ENCODE peak calls at places on chromosomes 6 and 20, in seven cellular contexts. Y is pancreas; X is small intestine; G is osteoblast; H is effector memory CD4-positive, alpha-beta T cell; Z is neural progenitor cell; P is GM23248. W is an unnamed sample.
A peak's percentile ranks its signal among the peaks of the same experiment; 100 is the strongest.

GRCh38 chr20:63177134-63177784 is 38.7 kb downstream of the YTHDF1 start:
- DNase-seq in G (peak; percentile 88), Y (no peak), X (no peak), H (no peak), P (peak; percentile 42), Z (peak; percentile 86), W (no peak)

GRCh38 chr6:122726649-122727048 is 52.9 kb upstream of the FABP7 start:
- DNase-seq in H (no peak), Z (peak; percentile 50), X (peak; percentile 25), G (no peak), P (peak; percentile 52), Y (no peak), W (peak; percentile 28)

GRCh38 chr6:128964233-128964755 is 81.4 kb downstream of the LAMA2 start:
- DNase-seq in Y (no peak), Z (no peak), P (peak; percentile 2), G (no peak), H (no peak), X (no peak), W (no peak)

GRCh38 chr20:1434571-1435336 is 31.9 kb downstream of the NSFL1C start:
- DNase-seq in Z (no peak), H (peak; percentile 51), X (peak; percentile 31), G (peak; percentile 57), P (peak; percentile 91), Y (no peak), W (peak; percentile 93)

GRCh38 chr6:113642714-113643442 is 214.3 kb upstream of the MARCKS start:
- DNase-seq in Z (no peak), X (peak; percentile 99), G (no peak), Y (no peak), P (peak; percentile 8), H (no peak), W (peak; percentile 45)

GRCh38 chr6:21384211-21384610 is 209.3 kb upstream of the SOX4 start:
- DNase-seq in Y (no peak), X (no peak), P (no peak), G (no peak), H (no peak), Z (no peak), W (no peak)

GRCh38 chr6:170434821-170435155 is 118.3 kb downstream of the PSMB1 start:
- DNase-seq in P (no peak), Y (no peak), X (no peak), Z (no peak), G (peak; percentile 60), H (no peak), W (no peak)

GRCh38 chr6:16064687-16065086 is 64.2 kb upstream of the MYLIP start:
- DNase-seq in Y (no peak), X (no peak), H (no peak), G (no peak), Z (peak; percentile 44), P (no peak), W (no peak)

GRCh38 chr6:32432050-32432450 is 7.6 kb upstream of the HLA-DRA start:
- DNase-seq in X (peak; percentile 52), Z (peak; percentile 23), P (peak; percentile 52), G (peak; percentile 61), H (no peak), Y (no peak), W (peak; percentile 44)

GRCh38 chr20:47620808-47621805 is 119.4 kb downstream of the NCOA3 start:
- DNase-seq in X (peak; percentile 50), Y (no peak), G (peak; percentile 36), Z (peak; percentile 39), H (no peak), P (peak; percentile 82), W (peak; percentile 63)

GRCh38 chr6:21404577-21404976 is 189.0 kb upstream of the SOX4 start:
- DNase-seq in G (no peak), Z (no peak), Y (no peak), P (no peak), X (no peak), H (no peak), W (no peak)

GRCh38 chr6:126117251-126117650 is 130.9 kb downstream of the TRMT11 start:
- DNase-seq in G (no peak), X (no peak), Y (no peak), H (no peak), P (peak; percentile 28), Z (no peak), W (no peak)

GRCh38 chr20:61683721-61684120 is 382.0 kb downstream of the TAF4 start:
- DNase-seq in Y (no peak), P (no peak), Z (no peak), X (no peak), H (no peak), G (no peak), W (no peak)

GRCh38 chr20:38452880-38453624 is 17.9 kb upstream of the SNHG17 start:
- DNase-seq in Z (no peak), G (peak; percentile 94), Y (peak; percentile 25), X (peak; percentile 11), H (no peak), P (peak; percentile 82), W (no peak)

GRCh38 chr6:113482771-113483170 is 374.4 kb upstream of the MARCKS start:
- DNase-seq in G (no peak), Y (no peak), P (no peak), X (no peak), H (no peak), Z (no peak), W (no peak)

GRCh38 chr6:44021628-44022295 is 105.5 kb downstream of the MRPL14 start:
- DNase-seq in P (no peak), H (no peak), Z (no peak), G (no peak), X (no peak), Y (peak; percentile 44), W (no peak)

GRCh38 chr6:159217595-159218275 is 48.5 kb downstream of the FNDC1 start:
- DNase-seq in X (peak; percentile 4), Y (peak; percentile 82), P (peak; percentile 82), G (peak; percentile 88), Z (peak; percentile 82), H (no peak), W (no peak)

GRCh38 chr20:45229264-45230056 is 8.3 kb downstream of the SEMG2 start:
- DNase-seq in Z (peak; percentile 30), G (no peak), Y (peak; percentile 82), X (peak; percentile 63), H (no peak), P (peak; percentile 23), W (peak; percentile 46)

GRCh38 chr6:39887692-39888450 is 46.4 kb downstream of the MOCS1 start:
- DNase-seq in G (peak; percentile 96), Z (peak; percentile 18), H (no peak), Y (no peak), X (no peak), P (peak; percentile 88), W (no peak)

GRCh38 chr6:3456395-3456767 is 469 bp downstream of the SLC22A23 start:
- DNase-seq in P (peak; percentile 60), Y (peak; percentile 67), G (peak; percentile 94), X (no peak), H (no peak), Z (no peak), W (peak; percentile 19)

GRCh38 chr6:139764498-139764986 is 390.1 kb upstream of the CITED2 start:
- DNase-seq in P (peak; percentile 98), X (no peak), Y (no peak), Z (no peak), G (peak; percentile 47), H (no peak), W (peak; percentile 63)

GRCh38 chr6:152201134-152201533 is 393.7 kb downstream of the ESR1 start:
- DNase-seq in G (no peak), H (no peak), Z (no peak), P (no peak), X (no peak), Y (no peak), W (no peak)

GRCh38 chr6:41343641-41344187 is 8.3 kb downstream of the NCR2 start:
- DNase-seq in P (no peak), H (no peak), Y (no peak), X (no peak), G (peak; percentile 15), Z (no peak), W (no peak)
- H3K9me3 ChIP-seq in P (no peaks in the 10 kb centered on the region), H (no peaks in the 10 kb centered on the region), Y (no peaks in the 10 kb centered on the region), X (no peaks in the 10 kb centered on the region), G (no peaks in the 10 kb centered on the region), Z (no peaks in the 10 kb centered on the region), W (no peaks in the 10 kb centered on the region)

GRCh38 chr6:106450645-106451044 is 90.1 kb downstream of the CRYBG1 start:
- DNase-seq in Z (no peak), Y (no peak), G (no peak), P (no peak), H (no peak), X (no peak), W (no peak)

GRCh38 chr6:106451419-106451818 is 90.9 kb downstream of the CRYBG1 start:
- DNase-seq in X (no peak), Y (no peak), P (peak; percentile 44), G (no peak), H (no peak), Z (no peak), W (no peak)

GRCh38 chr6:106453756-106454367 is 93.3 kb downstream of the CRYBG1 start:
- DNase-seq in Z (no peak), G (no peak), Y (no peak), H (no peak), X (no peak), P (no peak), W (no peak)

GRCh38 chr6:106448000-106448426 is 87.5 kb downstream of the CRYBG1 start:
- DNase-seq in P (no peak), G (no peak), H (no peak), Y (no peak), Z (no peak), X (no peak), W (no peak)

GRCh38 chr6:106452628-106453027 is 92.1 kb downstream of the CRYBG1 start:
- DNase-seq in Y (no peak), P (peak; percentile 43), G (no peak), X (no peak), Z (no peak), H (no peak), W (no peak)
- H3K4me1 ChIP-seq in Y (no peaks in the 10 kb centered on the region), P (peaks cover 16% of the 10 kb centered on the region), G (peaks cover 8% of the 10 kb centered on the region), X (no peaks in the 10 kb centered on the region), Z (no peaks in the 10 kb centered on the region), H (peaks cover 5% of the 10 kb centered on the region), W (no peaks in the 10 kb centered on the region)

GRCh38 chr6:70714716-70715257 is 47.1 kb downstream of the SMAP1 start:
- DNase-seq in H (no peak), X (no peak), Y (no peak), G (no peak), Z (no peak), P (no peak), W (no peak)

DNA sequence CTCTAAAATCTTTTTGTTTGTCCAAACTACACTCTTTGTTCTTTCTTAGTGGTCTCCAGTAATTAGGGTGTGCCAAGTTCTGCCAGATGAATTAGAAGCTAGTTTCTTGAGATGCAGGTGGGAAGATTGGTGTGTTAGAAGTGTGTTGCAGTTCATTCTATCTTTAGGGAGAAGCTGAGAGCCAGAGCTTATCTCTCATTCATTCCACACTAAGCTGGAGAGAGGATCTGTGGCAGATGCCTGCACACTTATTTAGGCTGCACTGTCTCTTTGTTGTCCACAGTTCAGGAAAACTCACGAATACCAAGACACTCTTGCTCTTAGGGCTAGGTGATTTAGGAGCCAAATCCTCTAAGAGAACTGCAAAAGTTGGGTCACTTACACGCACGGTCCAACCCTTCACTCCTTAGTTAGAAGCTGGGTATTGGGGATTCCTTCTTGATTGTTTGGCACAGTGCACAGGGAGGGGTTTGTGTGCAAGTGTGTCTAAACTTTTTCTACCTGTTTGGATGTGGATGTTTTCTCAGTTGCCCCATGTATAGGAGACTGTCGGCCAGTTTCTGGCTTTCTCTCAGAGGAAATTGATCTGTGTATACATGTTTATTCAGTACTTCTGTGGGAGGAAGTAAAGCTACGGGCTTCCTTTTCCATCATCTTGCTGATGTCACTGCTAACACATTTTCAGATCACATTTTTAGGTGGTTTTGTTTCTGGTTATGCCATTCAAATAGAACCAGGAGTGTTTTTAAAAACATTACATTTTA is 49.5 kb downstream of the SMAP1 start:
- DNase-seq in Z (no peak), P (no peak), H (no peak), X (no peak), Y (no peak), G (peak; percentile 13), W (no peak)
- H3K9me3 ChIP-seq in Z (peaks cover 14% of the 10 kb centered on the region), P (no peaks in the 10 kb centered on the region), H (peaks cover 7% of the 10 kb centered on the region), X (no peaks in the 10 kb centered on the region), Y (no peaks in the 10 kb centered on the region), G (no peaks in the 10 kb centered on the region), W (no peaks in the 10 kb centered on the region)

GRCh38 chr6:37047933-37048850 is 42.7 kb downstream of the FGD2 start:
- DNase-seq in G (no peak), H (no peak), Y (no peak), P (no peak), X (no peak), Z (no peak), W (no peak)
- H3K4me1 ChIP-seq in G (peaks cover 3% of the 10 kb centered on the region), H (peaks cover 60% of the 10 kb centered on the region), Y (peaks cover 51% of the 10 kb centered on the region), P (peaks cover 5% of the 10 kb centered on the region), X (no peaks in the 10 kb centered on the region), Z (peaks cover 8% of the 10 kb centered on the region), W (peaks cover 49% of the 10 kb centered on the region)

W was measured in MM.1S.